ENCODE peak calls at places on chromosomes 11 and 22, in six cellular contexts. One of them, this sample, is unnamed.

GRCh38 chr22:41772198-41772597 is 28.3 kb upstream of the CCDC134 start:
- DNase-seq in left lung: no peak
- DNase-seq in T follicular helper cell: no peak
- DNase-seq in bronchial epithelial cell: peak
- DNase-seq in NCI-H460: no peak
- DNase-seq in renal cortical epithelial cell: peak
- DNase-seq in this sample: no peak

GRCh38 chr11:62879554-62879953 is 1.1 kb upstream of the SLC3A2 start:
- DNase-seq in left lung: no peak
- DNase-seq in NCI-H460: no peak
- DNase-seq in bronchial epithelial cell: no peak
- DNase-seq in T follicular helper cell: no peak
- DNase-seq in renal cortical epithelial cell: no peak
- DNase-seq in this sample: no peak

GRCh38 chr11:96340555-96340885 is 2.5 kb downstream of the MAML2 start:
- DNase-seq in T follicular helper cell: no peak
- DNase-seq in left lung: no peak
- DNase-seq in NCI-H460: no peak
- DNase-seq in bronchial epithelial cell: no peak
- DNase-seq in renal cortical epithelial cell: peak
- DNase-seq in this sample: no peak

GRCh38 chr11:130646881-130647280 is 198.4 kb downstream of the ADAMTS15 start:
- DNase-seq in NCI-H460: no peak
- DNase-seq in left lung: no peak
- DNase-seq in bronchial epithelial cell: no peak
- DNase-seq in renal cortical epithelial cell: no peak
- DNase-seq in T follicular helper cell: no peak
- DNase-seq in this sample: no peak

GRCh38 chr11:15057352-15057751 is 16.0 kb upstream of the CALCB start:
- DNase-seq in renal cortical epithelial cell: no peak
- DNase-seq in left lung: no peak
- DNase-seq in NCI-H460: no peak
- DNase-seq in bronchial epithelial cell: no peak
- DNase-seq in T follicular helper cell: no peak
- DNase-seq in this sample: no peak

GRCh38 chr11:590997-591396 is 14.7 kb downstream of the PHRF1 start:
- DNase-seq in renal cortical epithelial cell: no peak
- DNase-seq in T follicular helper cell: no peak
- DNase-seq in left lung: no peak
- DNase-seq in bronchial epithelial cell: no peak
- DNase-seq in NCI-H460: no peak
- DNase-seq in this sample: no peak

GRCh38 chr11:86625981-86626380 is 46.4 kb downstream of the ME3 start:
- DNase-seq in left lung: no peak
- DNase-seq in renal cortical epithelial cell: no peak
- DNase-seq in T follicular helper cell: no peak
- DNase-seq in NCI-H460: no peak
- DNase-seq in bronchial epithelial cell: no peak
- DNase-seq in this sample: no peak

GRCh38 chr22:23556026-23556620 is 24.0 kb downstream of the IGLL1 start:
- DNase-seq in T follicular helper cell: no peak
- DNase-seq in NCI-H460: no peak
- DNase-seq in renal cortical epithelial cell: no peak
- DNase-seq in bronchial epithelial cell: no peak
- DNase-seq in left lung: no peak
- DNase-seq in this sample: no peak

GRCh38 chr11:57668467-57668890 is 565 bp downstream of the ZDHHC5 start:
- DNase-seq in renal cortical epithelial cell: no peak
- DNase-seq in left lung: no peak
- DNase-seq in bronchial epithelial cell: no peak
- DNase-seq in T follicular helper cell: no peak
- DNase-seq in NCI-H460: no peak
- DNase-seq in this sample: no peak

GRCh38 chr11:66919938-66920337 is 38.2 kb downstream of the PC start:
- DNase-seq in T follicular helper cell: no peak
- DNase-seq in renal cortical epithelial cell: no peak
- DNase-seq in NCI-H460: no peak
- DNase-seq in bronchial epithelial cell: no peak
- DNase-seq in left lung: no peak
- DNase-seq in this sample: no peak

GRCh38 chr11:118650366-118650765 is 29.1 kb downstream of the TREH start:
- DNase-seq in bronchial epithelial cell: no peak
- DNase-seq in renal cortical epithelial cell: no peak
- DNase-seq in T follicular helper cell: no peak
- DNase-seq in left lung: no peak
- DNase-seq in NCI-H460: no peak
- DNase-seq in this sample: no peak

GRCh38 chr11:16111690-16112089 is 244.7 kb downstream of the SOX6 start:
- DNase-seq in NCI-H460: no peak
- DNase-seq in T follicular helper cell: no peak
- DNase-seq in renal cortical epithelial cell: peak
- DNase-seq in bronchial epithelial cell: no peak
- DNase-seq in left lung: no peak
- DNase-seq in this sample: no peak

GRCh38 chr11:2570211-2570811 is 125.5 kb downstream of the KCNQ1 start:
- DNase-seq in left lung: no peak
- DNase-seq in bronchial epithelial cell: no peak
- DNase-seq in NCI-H460: no peak
- DNase-seq in T follicular helper cell: no peak
- DNase-seq in renal cortical epithelial cell: no peak
- DNase-seq in this sample: no peak

GRCh38 chr11:92168936-92169335 is 55.7 kb upstream of the FAT3 start:
- DNase-seq in left lung: no peak
- DNase-seq in renal cortical epithelial cell: no peak
- DNase-seq in bronchial epithelial cell: peak
- DNase-seq in T follicular helper cell: no peak
- DNase-seq in NCI-H460: no peak
- DNase-seq in this sample: no peak

GRCh38 chr11:66891849-66892660 is 35.2 kb downstream of the LRFN4 start:
- DNase-seq in bronchial epithelial cell: peak
- DNase-seq in left lung: peak
- DNase-seq in renal cortical epithelial cell: peak
- DNase-seq in T follicular helper cell: no peak
- DNase-seq in NCI-H460: peak
- DNase-seq in this sample: peak

GRCh38 chr11:129278586-129279319 is 86.6 kb upstream of the ARHGAP32 start:
- DNase-seq in left lung: no peak
- DNase-seq in NCI-H460: no peak
- DNase-seq in renal cortical epithelial cell: no peak
- DNase-seq in bronchial epithelial cell: no peak
- DNase-seq in T follicular helper cell: no peak
- DNase-seq in this sample: no peak

GRCh38 chr22:26409705-26410376 is 19.2 kb upstream of the ASPHD2 start:
- DNase-seq in NCI-H460: no peak
- DNase-seq in T follicular helper cell: no peak
- DNase-seq in left lung: no peak
- DNase-seq in bronchial epithelial cell: no peak
- DNase-seq in renal cortical epithelial cell: peak
- DNase-seq in this sample: no peak

GRCh38 chr22:37121887-37122591 is 12.5 kb upstream of the TMPRSS6 start:
- DNase-seq in renal cortical epithelial cell: peak
- DNase-seq in T follicular helper cell: peak
- DNase-seq in left lung: peak
- DNase-seq in NCI-H460: no peak
- DNase-seq in bronchial epithelial cell: peak
- DNase-seq in this sample: peak

GRCh38 chr11:125376856-125377255 is 119.2 kb downstream of the FEZ1 start:
- DNase-seq in bronchial epithelial cell: no peak
- DNase-seq in renal cortical epithelial cell: no peak
- DNase-seq in NCI-H460: no peak
- DNase-seq in T follicular helper cell: no peak
- DNase-seq in left lung: no peak
- DNase-seq in this sample: no peak

GRCh38 chr22:37680191-37680851 is 4.9 kb downstream of the LGALS1 start:
- DNase-seq in T follicular helper cell: no peak
- DNase-seq in renal cortical epithelial cell: no peak
- DNase-seq in bronchial epithelial cell: no peak
- DNase-seq in left lung: no peak
- DNase-seq in NCI-H460: no peak
- DNase-seq in this sample: no peak

GRCh38 chr11:105181100-105181499 is 41.5 kb upstream of the CARD18 start:
- DNase-seq in T follicular helper cell: no peak
- DNase-seq in NCI-H460: no peak
- DNase-seq in left lung: no peak
- DNase-seq in renal cortical epithelial cell: peak
- DNase-seq in bronchial epithelial cell: peak
- DNase-seq in this sample: no peak

GRCh38 chr11:78149646-78150045 is 10.2 kb upstream of the ALG8 start:
- DNase-seq in renal cortical epithelial cell: no peak
- DNase-seq in left lung: no peak
- DNase-seq in NCI-H460: peak
- DNase-seq in T follicular helper cell: no peak
- DNase-seq in bronchial epithelial cell: peak
- DNase-seq in this sample: no peak

GRCh38 chr11:119774180-119774763 is 45.3 kb upstream of the NECTIN1 start:
- DNase-seq in T follicular helper cell: no peak
- DNase-seq in bronchial epithelial cell: peak
- DNase-seq in left lung: no peak
- DNase-seq in NCI-H460: peak
- DNase-seq in renal cortical epithelial cell: peak
- DNase-seq in this sample: no peak

GRCh38 chr11:117180020-117180419 is 1.5 kb downstream of the SIDT2 start:
- DNase-seq in bronchial epithelial cell: no peak
- DNase-seq in renal cortical epithelial cell: no peak
- DNase-seq in T follicular helper cell: no peak
- DNase-seq in NCI-H460: no peak
- DNase-seq in left lung: no peak
- DNase-seq in this sample: no peak

GRCh38 chr22:36317658-36318271 is 64.8 kb downstream of the APOL1 start:
- DNase-seq in T follicular helper cell: no peak
- DNase-seq in left lung: no peak
- DNase-seq in renal cortical epithelial cell: no peak
- DNase-seq in bronchial epithelial cell: peak
- DNase-seq in NCI-H460: no peak
- DNase-seq in this sample: no peak

GRCh38 chr11:96061094-96061493 is 137.2 kb upstream of the MTMR2 start:
- DNase-seq in bronchial epithelial cell: no peak
- DNase-seq in T follicular helper cell: no peak
- DNase-seq in left lung: no peak
- DNase-seq in renal cortical epithelial cell: no peak
- DNase-seq in NCI-H460: peak
- DNase-seq in this sample: no peak

GRCh38 chr11:64852804-64853520 is 8.5 kb upstream of the CDC42BPG start:
- DNase-seq in bronchial epithelial cell: no peak
- DNase-seq in T follicular helper cell: no peak
- DNase-seq in renal cortical epithelial cell: no peak
- DNase-seq in NCI-H460: no peak
- DNase-seq in left lung: no peak
- DNase-seq in this sample: no peak

GRCh38 chr11:105045897-105046296 is 762 bp upstream of the CARD16 start:
- DNase-seq in bronchial epithelial cell: no peak
- DNase-seq in NCI-H460: no peak
- DNase-seq in renal cortical epithelial cell: peak
- DNase-seq in left lung: no peak
- DNase-seq in T follicular helper cell: no peak
- DNase-seq in this sample: no peak

GRCh38 chr11:47257518-47258316 is at the start of gene NR1H3:
- DNase-seq in left lung: peak
- DNase-seq in NCI-H460: no peak
- DNase-seq in renal cortical epithelial cell: peak
- DNase-seq in bronchial epithelial cell: no peak
- DNase-seq in T follicular helper cell: no peak
- DNase-seq in this sample: peak

GRCh38 chr11:47573321-47573720 is 5.4 kb downstream of the KBTBD4 start:
- DNase-seq in T follicular helper cell: no peak
- DNase-seq in renal cortical epithelial cell: no peak
- DNase-seq in NCI-H460: no peak
- DNase-seq in bronchial epithelial cell: no peak
- DNase-seq in left lung: no peak
- DNase-seq in this sample: no peak

GRCh38 chr11:9692696-9693095 is 28.8 kb downstream of the SWAP70 start:
- DNase-seq in NCI-H460: no peak
- DNase-seq in T follicular helper cell: no peak
- DNase-seq in bronchial epithelial cell: no peak
- DNase-seq in renal cortical epithelial cell: peak
- DNase-seq in left lung: no peak
- DNase-seq in this sample: no peak

GRCh38 chr22:26429458-26430238 is 588 bp downstream of the ASPHD2 start:
- DNase-seq in left lung: no peak
- DNase-seq in bronchial epithelial cell: no peak
- DNase-seq in T follicular helper cell: no peak
- DNase-seq in NCI-H460: no peak
- DNase-seq in renal cortical epithelial cell: no peak
- DNase-seq in this sample: no peak

This sample was measured in H4.